ENCODE peak calls at places on chromosomes 6 and 20, in six cellular contexts. A is pancreas, S is transverse colon, J is MM.1S, V is cardiac muscle cell, E is AG10803. T is an unnamed sample.
A peak's percentile ranks its signal among the peaks of the same experiment; 100 is the strongest.

GRCh38 chr6:19465240-19465639 is 371.9 kb upstream of the ID4 start:
- DNase-seq in V (no peak), S (no peak), E (no peak), J (no peak), A (no peak), T (no peak)

GRCh38 chr6:36677753-36678487 is 594 bp upstream of the CDKN1A start:
- DNase-seq in V (no peak), J (no peak), E (no peak), A (no peak), S (no peak), T (no peak)

GRCh38 chr6:45650527-45651135 is 272.9 kb upstream of the SUPT3H start:
- DNase-seq in J (no peak), A (no peak), S (no peak), E (peak; percentile 85), V (no peak), T (no peak)

GRCh38 chr6:158442309-158442705 is 117.6 kb upstream of the TMEM181 start:
- DNase-seq in E (no peak), A (no peak), J (no peak), V (no peak), S (no peak), T (no peak)

GRCh38 chr6:48744948-48745347 is 634.0 kb upstream of the PTCHD4 start:
- DNase-seq in E (peak; percentile 15), V (no peak), S (no peak), A (no peak), J (no peak), T (no peak)

GRCh38 chr6:139124887-139125672 is 9.8 kb upstream of the HECA start:
- DNase-seq in J (peak; percentile 86), E (peak; percentile 55), V (peak; percentile 65), S (peak; percentile 82), A (no peak), T (no peak)

GRCh38 chr6:2841264-2842138 is at the start of gene SERPINB1:
- DNase-seq in E (peak; percentile 95), J (peak; percentile 18), V (peak; percentile 93), A (peak; percentile 96), S (peak; percentile 95), T (no peak)

GRCh38 chr6:11380969-11381744 is 148.7 kb upstream of the NEDD9 start:
- DNase-seq in E (no peak), J (no peak), S (no peak), V (no peak), A (no peak), T (no peak)

DNA sequence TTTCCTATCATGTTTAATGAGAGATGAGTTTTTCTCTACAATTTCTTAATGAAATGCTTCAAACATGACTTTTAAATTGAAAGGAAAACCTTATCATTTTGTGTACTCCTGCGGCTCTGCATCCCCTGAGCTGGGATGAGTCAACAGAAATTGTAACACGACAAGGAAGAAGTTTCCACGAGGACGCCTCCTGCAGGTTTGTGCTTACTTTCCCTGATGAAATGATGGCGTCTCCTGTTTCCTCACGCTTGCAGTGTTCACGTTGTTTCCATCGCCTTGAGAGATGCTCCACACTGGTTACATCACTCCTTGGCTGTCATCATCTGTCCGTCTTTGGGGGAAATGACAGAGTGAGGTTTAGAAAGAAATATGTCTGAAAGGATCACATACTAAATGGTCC is 233.7 kb upstream of the ZFP64 start:
- DNase-seq in E (peak; percentile 73), V (no peak), S (no peak), J (no peak), A (no peak), T (no peak)
- TF ChIP-seq CTCF in E (peak; percentile 31), V (peak; percentile 21), S (no peak), J (no peak), A (no peak), T (no peak)

DNA sequence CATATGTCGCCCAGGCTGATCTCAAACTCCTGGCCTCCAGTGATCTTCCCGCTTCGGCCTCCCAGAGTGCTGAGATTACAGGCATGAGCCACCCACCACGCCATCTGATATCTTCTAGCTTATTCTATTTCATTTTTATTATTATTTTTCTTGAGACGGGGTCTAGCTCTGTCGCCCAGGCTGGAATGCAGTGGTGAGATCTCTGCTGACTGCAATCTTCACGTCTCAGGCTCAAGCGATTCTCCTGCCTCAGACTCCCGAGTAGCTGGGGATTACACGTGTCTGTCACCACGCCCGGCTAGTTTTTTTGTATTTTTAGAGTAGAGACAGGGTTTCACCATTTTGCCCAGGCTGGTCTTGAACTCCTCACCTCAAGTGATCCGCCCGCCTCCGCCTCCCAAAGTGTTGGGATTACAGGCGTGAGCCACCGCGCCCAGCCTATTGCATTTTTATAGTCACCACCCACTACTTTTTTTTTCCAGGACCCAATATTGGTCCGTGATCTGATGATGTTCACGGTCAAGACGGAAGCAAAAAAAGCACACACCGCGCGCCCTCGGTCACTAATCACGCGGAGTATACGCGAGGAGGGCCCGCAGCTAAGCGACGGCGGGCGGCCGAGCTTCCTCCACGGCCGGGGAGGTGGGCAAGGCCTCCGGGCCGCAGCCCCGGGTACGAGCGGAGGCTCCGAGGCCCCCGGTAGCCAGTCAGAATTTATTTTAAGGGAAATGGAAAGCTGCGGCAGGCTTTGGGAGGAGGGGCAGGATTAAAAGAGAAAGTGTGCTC is 1.1 kb upstream of the LSM14B start:
- DNase-seq in E (peak; percentile 70), J (no peak), A (no peak), S (peak; percentile 66), V (no peak), T (no peak)
- H3K4me3 ChIP-seq in E (peak overlapping the region; percentile 72), J (peak overlapping the region; percentile 77), A (peak overlapping the region; percentile 51), S (peak overlapping the region; percentile 96), V (peak overlapping the region; percentile 70), T (peak overlapping the region; percentile 56)

DNA sequence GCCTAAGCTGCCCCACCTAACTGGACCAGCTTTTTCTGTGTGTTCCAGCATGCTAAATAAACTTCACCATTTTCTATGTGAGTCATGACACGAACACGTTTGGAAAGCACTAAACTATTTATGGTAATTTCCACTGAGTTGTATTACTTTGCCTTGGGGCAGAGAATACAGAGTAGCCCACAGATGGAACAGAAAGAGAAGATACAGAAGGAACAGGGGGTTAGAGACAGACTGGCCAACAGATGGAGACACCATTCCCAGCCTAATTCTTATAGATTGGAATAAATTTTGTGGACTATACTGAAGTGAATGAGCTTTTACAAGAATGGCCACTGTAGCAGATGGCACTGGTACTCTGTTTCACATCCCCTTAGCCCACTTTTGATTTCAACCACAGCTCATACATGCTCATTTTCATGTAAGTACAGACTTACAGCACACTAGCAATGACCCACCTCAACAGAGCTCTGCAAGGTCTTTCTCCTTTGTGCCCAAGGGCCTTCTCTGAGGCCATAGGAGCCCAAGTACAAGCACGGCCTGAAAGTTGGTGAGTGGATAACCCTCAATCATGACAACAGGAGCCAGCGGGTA is 13.1 kb upstream of the NT5DC1 start:
- DNase-seq in S (no peak), J (peak; percentile 71), V (no peak), A (no peak), E (peak; percentile 58), T (no peak)
- TF ChIP-seq CTCF in S (no peak), J (no peak), V (no peak), A (no peak), E (no peak), T (no peak)

DNA sequence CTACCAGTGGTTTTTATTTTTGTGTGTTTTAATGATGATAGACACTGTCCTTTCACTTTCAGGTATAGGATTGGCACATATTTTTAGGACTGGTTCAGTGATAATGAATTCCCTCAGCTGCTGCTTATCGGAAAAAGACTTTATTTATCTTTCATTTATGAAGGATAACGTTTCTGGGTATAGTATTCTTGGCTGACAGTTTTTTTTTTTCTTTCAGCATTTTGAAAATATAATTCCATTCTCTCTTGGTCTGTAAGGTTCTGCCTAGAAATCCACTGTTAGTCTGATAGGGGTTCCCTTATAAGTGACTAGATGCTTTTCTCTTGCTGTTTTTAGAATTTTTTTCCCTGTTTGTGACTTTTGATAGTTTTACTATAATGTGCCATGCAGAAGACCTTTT is 313.1 kb downstream of the TENT5A start:
- DNase-seq in A (no peak), E (no peak), V (no peak), J (no peak), S (no peak), T (no peak)
- H3K4me3 ChIP-seq in A (no peak overlapping the region), E (no peak overlapping the region), V (no peak overlapping the region), J (no peak overlapping the region), S (no peak overlapping the region), T (no peak overlapping the region)

GRCh38 chr6:74282143-74282689 is 586.2 kb downstream of the CD109 start:
- DNase-seq in J (no peak), E (no peak), S (no peak), V (no peak), A (no peak), T (no peak)

GRCh38 chr6:74284266-74284665 is 588.3 kb downstream of the CD109 start:
- DNase-seq in A (no peak), S (no peak), J (no peak), E (peak; percentile 15), V (no peak), T (no peak)

GRCh38 chr6:74277749-74278148 is 581.7 kb downstream of the CD109 start:
- DNase-seq in V (peak; percentile 20), S (no peak), A (no peak), E (peak; percentile 62), J (no peak), T (no peak)

GRCh38 chr6:74280130-74280692 is 584.2 kb downstream of the CD109 start:
- DNase-seq in S (no peak), E (peak; percentile 88), A (no peak), V (no peak), J (no peak), T (no peak)
- TF ChIP-seq CTCF in S (no peak), E (peak; percentile 65), A (no peak), V (peak; percentile 30), J (no peak), T (peak; percentile 24)

GRCh38 chr6:111600588-111601440 is 4.9 kb downstream of the TRAF3IP2 start:
- DNase-seq in J (no peak), A (no peak), E (peak; percentile 67), V (no peak), S (no peak), T (peak; percentile 60)

GRCh38 chr6:111601875-111602274 is 3.8 kb downstream of the TRAF3IP2 start:
- DNase-seq in E (peak; percentile 99), V (no peak), S (peak; percentile 40), J (no peak), A (no peak), T (peak; percentile 80)

GRCh38 chr6:111603648-111604047 is 2.0 kb downstream of the TRAF3IP2 start:
- DNase-seq in A (no peak), J (no peak), E (no peak), S (no peak), V (no peak), T (no peak)

GRCh38 chr6:111604259-111605099 is 1.2 kb downstream of the TRAF3IP2 start:
- DNase-seq in V (peak; percentile 45), J (no peak), E (peak; percentile 94), A (peak; percentile 61), S (peak; percentile 56), T (no peak)

GRCh38 chr6:111602481-111603404 is 2.9 kb downstream of the TRAF3IP2 start:
- DNase-seq in V (peak; percentile 78), E (peak; percentile 76), S (peak; percentile 21), A (no peak), J (no peak), T (no peak)
- H3K4me3 ChIP-seq in V (no peak overlapping the region), E (peak overlapping the region; percentile 46), S (no peak overlapping the region), A (no peak overlapping the region), J (no peak overlapping the region), T (no peak overlapping the region)

DNA sequence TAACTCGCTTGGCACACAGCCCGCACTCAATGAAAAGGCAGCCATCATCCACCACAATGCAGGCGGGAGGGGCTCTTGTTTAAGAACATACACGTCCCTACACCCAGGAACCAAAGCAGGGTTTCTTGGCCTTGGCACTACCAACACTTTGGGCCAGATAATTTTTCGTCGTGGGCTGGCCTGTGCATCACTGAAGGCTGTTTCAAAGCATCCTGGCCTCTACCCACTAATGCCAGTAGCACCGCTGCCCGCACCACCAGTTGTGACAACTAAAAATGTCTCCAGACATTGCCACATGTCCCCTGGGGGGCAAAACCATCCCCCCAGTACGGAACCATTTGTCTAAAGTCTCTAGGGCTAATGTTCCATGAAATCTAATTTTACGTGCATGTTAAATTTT is 13.0 kb downstream of the UQCC2 start:
- DNase-seq in S (no peak), J (no peak), E (no peak), V (no peak), A (peak; percentile 18), T (no peak)
- TF ChIP-seq CTCF in S (no peak), J (no peak), E (no peak), V (no peak), A (no peak), T (no peak)

T was measured in LNCaP clone FGC.